ENCODE peak calls at places on chromosome 11, in five cellular contexts. One of them, this sample, is unnamed.

GRCh38 chr11:65607614-65608426 is 6.2 kb downstream of the MAP3K11 start:
- DNase-seq in substantia nigra: no peak
- DNase-seq in IMR-90: no peak
- DNase-seq in tibial nerve: no peak
- DNase-seq in adrenal gland: no peak
- DNase-seq in this sample: no peak

GRCh38 chr11:88329563-88330250 is 7.8 kb downstream of the CTSC start:
- DNase-seq in substantia nigra: no peak
- DNase-seq in tibial nerve: no peak
- DNase-seq in adrenal gland: no peak
- DNase-seq in IMR-90: no peak
- DNase-seq in this sample: no peak

GRCh38 chr11:47586043-47586442 is 435 bp upstream of the FAM180B start:
- DNase-seq in IMR-90: no peak
- DNase-seq in adrenal gland: no peak
- DNase-seq in substantia nigra: peak
- DNase-seq in tibial nerve: no peak
- DNase-seq in this sample: no peak

GRCh38 chr11:58286249-58286648 is 18.2 kb upstream of the OR10W1 start:
- DNase-seq in IMR-90: peak
- DNase-seq in tibial nerve: no peak
- DNase-seq in adrenal gland: no peak
- DNase-seq in substantia nigra: no peak
- DNase-seq in this sample: no peak

GRCh38 chr11:75760710-75761493 is 7.7 kb upstream of the DGAT2 start:
- DNase-seq in substantia nigra: no peak
- DNase-seq in adrenal gland: no peak
- DNase-seq in tibial nerve: no peak
- DNase-seq in IMR-90: peak
- DNase-seq in this sample: no peak

GRCh38 chr11:62880803-62881578 is at the start of gene SLC3A2:
- DNase-seq in substantia nigra: peak
- DNase-seq in tibial nerve: peak
- DNase-seq in adrenal gland: peak
- DNase-seq in IMR-90: peak
- DNase-seq in this sample: peak

GRCh38 chr11:42013656-42014201 is 554.3 kb upstream of the LRRC4C start:
- DNase-seq in tibial nerve: no peak
- DNase-seq in substantia nigra: no peak
- DNase-seq in IMR-90: no peak
- DNase-seq in adrenal gland: no peak
- DNase-seq in this sample: no peak

GRCh38 chr11:75468534-75469340 is 35.7 kb upstream of the KLHL35 start:
- DNase-seq in adrenal gland: peak
- DNase-seq in tibial nerve: peak
- DNase-seq in IMR-90: peak
- DNase-seq in substantia nigra: no peak
- DNase-seq in this sample: no peak

GRCh38 chr11:20634044-20634443 is 34.6 kb downstream of the SLC6A5 start:
- DNase-seq in IMR-90: no peak
- DNase-seq in substantia nigra: no peak
- DNase-seq in tibial nerve: no peak
- DNase-seq in adrenal gland: no peak
- DNase-seq in this sample: no peak

GRCh38 chr11:69521461-69521860 is 40.0 kb downstream of the LINC01488 start:
- DNase-seq in substantia nigra: no peak
- DNase-seq in tibial nerve: no peak
- DNase-seq in IMR-90: no peak
- DNase-seq in adrenal gland: no peak
- DNase-seq in this sample: no peak

GRCh38 chr11:56197367-56197766 is 20.9 kb downstream of the OR5J2 start:
- DNase-seq in substantia nigra: no peak
- DNase-seq in IMR-90: no peak
- DNase-seq in tibial nerve: no peak
- DNase-seq in adrenal gland: no peak
- DNase-seq in this sample: no peak

GRCh38 chr11:87223816-87224215 is 186.1 kb downstream of the TMEM135 start:
- DNase-seq in IMR-90: peak
- DNase-seq in adrenal gland: no peak
- DNase-seq in substantia nigra: no peak
- DNase-seq in tibial nerve: no peak
- DNase-seq in this sample: no peak

DNA sequence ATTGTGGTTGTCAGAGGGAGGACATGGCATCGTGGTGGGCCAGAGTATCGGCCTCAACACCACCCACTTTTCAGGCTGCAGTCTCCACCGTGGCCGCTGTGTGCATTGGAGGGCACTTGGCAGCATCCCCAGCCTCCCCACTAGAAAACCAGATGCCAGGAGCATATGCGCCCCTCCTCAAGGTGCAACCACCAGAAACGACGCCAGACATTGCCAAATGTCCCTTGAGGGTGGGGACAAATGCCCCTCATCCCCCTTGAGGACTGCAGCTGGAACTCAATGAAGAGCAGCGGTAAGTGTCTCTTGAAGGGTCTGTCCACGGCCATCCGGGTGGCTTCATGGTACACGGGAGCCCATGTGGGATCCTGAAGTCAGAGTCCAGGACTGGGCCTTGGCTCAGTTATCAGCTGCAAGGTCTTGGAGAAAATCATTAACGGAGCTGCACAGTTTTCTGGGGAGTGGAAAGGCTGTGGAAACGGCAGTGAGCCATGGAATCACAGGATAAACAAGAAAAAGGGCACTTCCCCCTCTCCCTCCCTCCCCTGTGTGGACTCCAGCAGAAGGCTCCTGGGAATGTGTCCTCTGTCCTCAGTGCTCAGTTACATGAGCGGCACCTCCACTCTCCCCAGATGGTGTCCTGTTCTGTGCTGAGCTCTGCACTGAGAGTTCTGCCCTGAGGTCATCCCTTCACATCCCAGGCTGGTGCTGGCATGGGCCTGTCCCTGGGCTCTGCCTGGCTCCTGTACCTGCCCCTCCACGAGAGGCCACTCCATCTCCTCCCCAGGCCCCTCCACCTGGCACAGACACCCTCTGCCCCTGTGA is 324.4 kb upstream of the B3GAT1 start:
- DNase-seq in IMR-90: no peak
- DNase-seq in tibial nerve: no peak
- DNase-seq in substantia nigra: no peak
- DNase-seq in adrenal gland: no peak
- DNase-seq in this sample: no peak
- H3K27ac ChIP-seq in IMR-90: no peak
- H3K27ac ChIP-seq in tibial nerve: no peak
- H3K27ac ChIP-seq in substantia nigra: no peak
- H3K27ac ChIP-seq in adrenal gland: no peak
- H3K27ac ChIP-seq in this sample: no peak

DNA sequence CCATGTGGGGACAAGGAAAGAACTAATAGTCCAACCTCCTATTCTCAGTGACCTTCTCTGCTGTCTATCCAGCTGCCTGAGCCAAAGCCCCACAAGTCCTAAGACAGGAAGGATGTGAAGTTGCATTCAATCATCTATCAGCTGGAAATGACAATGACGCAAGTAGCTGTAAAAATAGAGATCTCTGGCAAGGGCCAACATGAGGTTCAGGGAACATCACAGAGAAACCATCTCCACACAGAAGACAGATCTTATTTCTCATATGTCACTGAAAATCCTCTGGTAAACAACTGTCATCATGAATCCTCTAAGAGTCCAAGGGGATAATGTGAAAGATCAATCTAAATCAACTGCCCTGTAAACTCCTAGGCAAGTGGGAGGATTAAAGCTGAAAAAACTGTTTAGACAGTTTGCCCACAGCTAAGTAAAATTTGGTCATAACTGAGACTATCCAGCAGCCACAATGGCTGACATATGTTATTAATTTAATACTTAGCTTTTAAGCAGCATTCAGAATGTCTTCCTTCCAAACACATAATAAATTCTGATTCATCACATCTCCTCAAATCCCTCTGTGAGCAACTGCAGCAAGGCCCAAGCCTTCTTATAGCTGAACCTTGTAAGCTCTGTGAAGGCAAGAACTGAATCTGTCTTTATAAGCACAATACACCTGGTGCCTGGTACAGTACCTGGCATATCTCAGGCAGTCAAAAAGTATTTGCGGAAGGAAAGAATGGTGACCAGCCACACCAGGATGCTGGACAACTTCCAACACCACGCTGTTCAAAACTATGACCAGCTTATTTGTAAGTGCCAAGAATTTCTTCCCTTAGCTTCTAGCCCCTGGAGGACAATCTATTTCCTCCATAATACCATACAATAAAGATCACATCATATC is 52.0 kb downstream of the ALG9 start:
- DNase-seq in adrenal gland: peak
- DNase-seq in IMR-90: peak
- DNase-seq in substantia nigra: no peak
- DNase-seq in tibial nerve: no peak
- DNase-seq in this sample: no peak
- H3K27ac ChIP-seq in adrenal gland: peak
- H3K27ac ChIP-seq in IMR-90: peak
- H3K27ac ChIP-seq in substantia nigra: no peak
- H3K27ac ChIP-seq in tibial nerve: no peak
- H3K27ac ChIP-seq in this sample: peak

DNA sequence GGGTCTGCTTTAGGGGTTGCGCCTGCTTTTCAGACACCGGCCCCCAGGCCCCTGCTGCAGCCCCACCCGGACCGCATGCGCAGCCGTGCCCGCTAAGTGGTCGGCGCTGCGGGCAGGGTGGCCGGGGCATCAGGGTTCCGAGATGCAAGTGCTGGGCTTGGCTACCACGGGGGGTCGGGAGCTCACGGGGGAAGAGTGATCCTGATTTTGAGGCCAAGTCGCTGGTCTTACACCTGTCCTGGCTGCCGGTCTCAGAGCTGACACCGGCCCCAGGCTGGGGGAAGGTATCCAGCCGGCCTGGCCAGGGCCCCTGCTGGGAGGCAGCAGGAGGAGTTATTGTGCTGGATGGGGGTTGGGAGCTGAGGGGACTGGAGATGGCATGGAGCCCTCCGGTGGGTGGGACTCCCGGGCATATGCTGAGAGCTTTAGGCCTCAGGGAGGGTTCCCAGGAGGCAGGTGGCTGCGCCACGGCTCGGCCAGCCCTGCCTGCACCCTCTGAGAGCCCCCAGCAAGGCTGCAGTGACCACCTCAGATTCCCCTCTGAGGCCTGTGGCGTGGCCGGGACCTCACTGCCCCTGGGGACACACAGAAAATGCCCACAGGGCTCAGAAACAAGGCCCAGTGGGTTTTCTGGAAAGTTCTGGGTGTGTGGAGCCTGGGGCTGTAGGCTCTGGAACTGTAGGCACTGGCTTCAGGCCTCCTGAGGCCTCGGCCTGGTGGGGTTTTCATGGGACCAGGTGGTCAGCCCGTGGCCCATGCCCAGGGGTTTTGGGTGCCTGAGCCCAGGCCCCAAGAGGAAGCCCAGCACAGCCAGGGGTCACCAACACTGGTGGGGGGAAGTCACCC is 4.4 kb upstream of the MUC5AC start:
- DNase-seq in adrenal gland: no peak
- DNase-seq in IMR-90: no peak
- DNase-seq in tibial nerve: no peak
- DNase-seq in substantia nigra: no peak
- DNase-seq in this sample: no peak
- H3K27ac ChIP-seq in adrenal gland: peak
- H3K27ac ChIP-seq in IMR-90: peak
- H3K27ac ChIP-seq in tibial nerve: peak
- H3K27ac ChIP-seq in substantia nigra: no peak
- H3K27ac ChIP-seq in this sample: no peak

DNA sequence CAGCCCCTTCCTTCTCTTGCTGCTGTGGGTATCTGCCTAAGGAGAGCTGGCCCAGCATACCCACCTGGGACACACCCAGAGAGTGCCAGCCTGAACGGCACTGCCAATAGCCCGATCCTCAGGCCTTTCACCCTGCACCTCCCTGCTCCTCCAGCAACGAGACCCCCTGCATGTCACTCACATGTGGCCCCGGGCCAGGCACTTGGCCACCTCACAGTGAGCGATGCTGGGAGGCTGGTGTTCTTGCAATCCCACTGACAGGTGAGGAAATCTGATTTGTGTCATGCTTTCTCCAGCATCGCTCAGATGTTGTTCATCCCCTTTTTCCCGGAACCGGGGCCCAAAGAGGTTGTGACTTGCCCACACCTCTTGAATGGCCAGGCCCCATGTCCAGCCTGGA is 20.5 kb downstream of the DAGLA start:
- DNase-seq in adrenal gland: no peak
- DNase-seq in substantia nigra: no peak
- DNase-seq in tibial nerve: no peak
- DNase-seq in IMR-90: no peak
- DNase-seq in this sample: no peak
- H3K27ac ChIP-seq in adrenal gland: peak
- H3K27ac ChIP-seq in substantia nigra: no peak
- H3K27ac ChIP-seq in tibial nerve: peak
- H3K27ac ChIP-seq in IMR-90: no peak
- H3K27ac ChIP-seq in this sample: no peak

DNA sequence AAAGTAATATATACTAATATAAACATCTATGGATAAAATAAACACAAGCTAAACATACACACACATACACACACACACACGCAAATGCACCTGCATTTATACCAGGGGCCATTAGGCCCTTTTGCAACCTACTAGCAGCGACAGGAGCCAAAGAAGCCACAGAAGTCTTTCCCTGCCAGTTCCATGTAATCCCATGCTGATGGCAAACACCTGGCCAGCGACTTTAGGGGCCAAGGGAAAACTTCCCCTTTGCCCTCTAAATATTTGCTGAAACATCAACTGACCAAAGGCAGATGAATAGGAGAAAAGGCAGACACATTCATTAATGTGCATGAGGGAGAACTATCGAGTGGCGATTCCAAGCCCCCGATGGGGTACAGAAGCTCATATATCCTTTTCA is 14.8 kb upstream of the P2RY2 start:
- DNase-seq in adrenal gland: no peak
- DNase-seq in tibial nerve: no peak
- DNase-seq in IMR-90: no peak
- DNase-seq in substantia nigra: no peak
- DNase-seq in this sample: no peak
- H3K27ac ChIP-seq in adrenal gland: no peak
- H3K27ac ChIP-seq in tibial nerve: no peak
- H3K27ac ChIP-seq in IMR-90: no peak
- H3K27ac ChIP-seq in substantia nigra: no peak
- H3K27ac ChIP-seq in this sample: no peak

DNA sequence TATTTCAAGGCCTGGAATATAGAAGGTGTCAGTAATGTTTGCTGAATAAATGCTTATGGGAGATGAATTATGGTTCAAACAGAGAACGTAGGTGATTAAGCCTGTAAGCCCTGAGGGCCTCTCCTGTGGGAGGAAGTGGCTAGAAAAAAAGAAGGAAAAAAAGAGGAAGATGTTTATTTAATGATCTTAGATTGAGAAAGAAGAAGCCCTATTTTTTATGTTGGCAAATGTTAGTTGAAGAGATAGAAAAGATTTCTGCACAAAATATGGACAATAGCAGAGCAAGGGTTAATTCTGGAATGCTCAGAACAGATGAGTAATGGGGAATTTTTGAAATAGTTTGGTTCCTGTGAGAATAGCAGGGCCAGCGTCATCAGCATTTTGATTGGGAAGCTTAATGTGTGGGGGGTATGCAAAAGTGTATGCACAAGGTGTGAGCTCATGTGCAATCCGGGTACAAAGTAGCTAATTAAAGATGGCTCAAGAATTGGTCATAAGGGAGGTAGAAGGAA is 95.7 kb downstream of the TEAD1 start:
- DNase-seq in substantia nigra: no peak
- DNase-seq in IMR-90: peak
- DNase-seq in adrenal gland: no peak
- DNase-seq in tibial nerve: no peak
- DNase-seq in this sample: no peak
- H3K27ac ChIP-seq in substantia nigra: no peak
- H3K27ac ChIP-seq in IMR-90: peak
- H3K27ac ChIP-seq in adrenal gland: no peak
- H3K27ac ChIP-seq in tibial nerve: no peak
- H3K27ac ChIP-seq in this sample: no peak

This sample was measured in caudate nucleus.